ENCODE peak calls at places on chromosomes 4 and X, in seven cellular contexts. C is stimulated activated CD4-positive, alpha-beta T cell treated with anti-CD3 and anti-CD28 coated beads, Interleukin-12 subunit alpha, Interleukin-12 subunit beta, amount 100 ng/mL, for 48 hours; V is activated CD8-positive, alpha-beta memory T cell treated with anti-CD3 and anti-CD28 coated beads for 48 hours; S is Caki2; U is NCI-H510A treated with DMSO at 0.1 percent for 48 hours; N is AG08395; W is ecto neural progenitor cell. K is an unnamed sample.
A peak's percentile ranks its signal among the peaks of the same experiment; 100 is the strongest.

GRCh38 chr4:148834804-148835598 is 392.8 kb upstream of the NR3C2 start:
- DNase-seq in C (no peak), V (no peak), S (peak; percentile 18), U (peak; percentile 15), N (peak; percentile 70), W (no peak), K (no peak)

GRCh38 chr4:14771504-14772175 is 230.6 kb upstream of the CPEB2 start:
- DNase-seq in C (no peak), V (no peak), S (no peak), U (no peak), N (no peak), W (no peak), K (peak; percentile 18)

GRCh38 chrX:39757971-39758370 is 339.8 kb downstream of the BCOR start:
- DNase-seq in C (no peak), V (no peak), S (no peak), U (no peak), N (peak; percentile 40), W (no peak), K (no peak)

GRCh38 chr4:139532951-139533350 is 23.1 kb downstream of the SETD7 start:
- DNase-seq in C (no peak), V (no peak), S (peak; percentile 72), U (peak; percentile 41), N (no peak), W (no peak), K (no peak)

GRCh38 chrX:19611636-19612376 is 96.5 kb upstream of the MAP3K15 start:
- DNase-seq in C (no peak), V (no peak), S (no peak), U (no peak), N (no peak), W (no peak), K (no peak)

GRCh38 chr4:78432896-78433295 is 118.7 kb upstream of the ANXA3 start:
- DNase-seq in C (no peak), V (no peak), S (no peak), U (no peak), N (peak; percentile 78), W (no peak), K (no peak)

GRCh38 chrX:590666-591065 is 39.9 kb upstream of the SHOX start:
- DNase-seq in C (no peak), V (no peak), S (no peak), U (no peak), N (no peak), W (peak; percentile 31), K (no peak)

GRCh38 chrX:53186363-53186762 is 38.6 kb downstream of the KDM5C start:
- DNase-seq in C (peak; percentile 29), V (no peak), S (peak; percentile 44), U (no peak), N (peak; percentile 28), W (no peak), K (no peak)

GRCh38 chrX:2629316-2630168 is 61.6 kb upstream of the CD99 start:
- DNase-seq in C (no peak), V (no peak), S (peak; percentile 4), U (no peak), N (no peak), W (no peak), K (no peak)

GRCh38 chrX:41722816-41723215 is 1.2 kb upstream of the GPR82 start:
- DNase-seq in C (no peak), V (no peak), S (no peak), U (no peak), N (no peak), W (no peak), K (no peak)

GRCh38 chr4:2301806-2302205 is 39.9 kb upstream of the MXD4 start:
- DNase-seq in C (no peak), V (no peak), S (no peak), U (no peak), N (no peak), W (no peak), K (no peak)

GRCh38 chr4:154927126-154927525 is 146.1 kb downstream of the RBM46 start:
- DNase-seq in C (no peak), V (no peak), S (no peak), U (no peak), N (no peak), W (no peak), K (no peak)